ENCODE peak calls at places on chromosomes 11 and 22, in five cellular contexts. V, O, Y, E and N are unnamed samples.

GRCh38 chr11:61739413-61739812 is 13.0 kb upstream of the MYRF start:
- DNase-seq in V (no peak), O (no peak), Y (no peak), E (no peak), N (no peak)

GRCh38 chr11:7600205-7600775 is 73.0 kb downstream of the CYB5R2 start:
- DNase-seq in V (peak), O (peak), Y (peak), E (no peak), N (no peak)

GRCh38 chr11:27930946-27931345 is 177.0 kb downstream of the KIF18A start:
- DNase-seq in V (no peak), O (no peak), Y (no peak), E (no peak), N (no peak)

GRCh38 chr11:96459751-96460150 is 69.9 kb downstream of the JRKL start:
- DNase-seq in V (no peak), O (no peak), Y (no peak), E (no peak), N (no peak)

GRCh38 chr11:7251836-7252682 is at the start of gene SYT9:
- DNase-seq in V (peak), O (peak), Y (peak), E (no peak), N (peak)

GRCh38 chr11:78370406-78371172 is 47.0 kb downstream of the GAB2 start:
- DNase-seq in V (peak), O (peak), Y (peak), E (no peak), N (no peak)

GRCh38 chr11:78821371-78822306 is 247.0 kb upstream of the NARS2 start:
- DNase-seq in V (no peak), O (peak), Y (no peak), E (peak), N (no peak)

GRCh38 chr22:36775589-36775965 is 342 bp downstream of the IFT27 start:
- DNase-seq in V (no peak), O (peak), Y (peak), E (no peak), N (no peak)

GRCh38 chr11:83349371-83349770 is 63.2 kb upstream of the CCDC90B start:
- DNase-seq in V (no peak), O (peak), Y (no peak), E (no peak), N (no peak)

GRCh38 chr22:45502215-45503070 is at the start of gene FBLN1:
- DNase-seq in V (no peak), O (no peak), Y (no peak), E (no peak), N (peak)

GRCh38 chr11:45518096-45518852 is 147.1 kb downstream of the CHST1 start:
- DNase-seq in V (no peak), O (no peak), Y (no peak), E (no peak), N (no peak)

GRCh38 chr11:27485930-27486773 is 13.6 kb upstream of the LGR4 start:
- DNase-seq in V (peak), O (peak), Y (peak), E (peak), N (no peak)

GRCh38 chr11:119501777-119502405 is 78.9 kb upstream of the THY1 start:
- DNase-seq in V (no peak), O (no peak), Y (no peak), E (no peak), N (no peak)

GRCh38 chr11:6402061-6402470 is 11.8 kb downstream of the SMPD1 start:
- DNase-seq in V (no peak), O (no peak), Y (no peak), E (no peak), N (no peak)

GRCh38 chr11:86374586-86374985 is at the start of gene CCDC81:
- DNase-seq in V (no peak), O (no peak), Y (peak), E (no peak), N (no peak)

GRCh38 chr22:47291565-47292495 is 529.4 kb downstream of the TBC1D22A start:
- DNase-seq in V (no peak), O (no peak), Y (no peak), E (no peak), N (no peak)

GRCh38 chr11:19089421-19089820 is 27.5 kb upstream of the ZDHHC13 start:
- DNase-seq in V (no peak), O (no peak), Y (no peak), E (no peak), N (no peak)

GRCh38 chr11:12540913-12541587 is 133.2 kb upstream of the TEAD1 start:
- DNase-seq in V (peak), O (peak), Y (peak), E (no peak), N (no peak)

GRCh38 chr11:133898031-133898769 is 52.9 kb upstream of the SPATA19 start:
- DNase-seq in V (no peak), O (no peak), Y (no peak), E (no peak), N (no peak)

GRCh38 chr11:82996966-82997606 is 74.6 kb downstream of the RAB30 start:
- DNase-seq in V (no peak), O (no peak), Y (no peak), E (no peak), N (no peak)

GRCh38 chr22:23237841-23238240 is 57.5 kb downstream of the BCR start:
- DNase-seq in V (no peak), O (no peak), Y (no peak), E (no peak), N (no peak)

GRCh38 chr11:17528906-17529813 is 15.1 kb downstream of the USH1C start:
- DNase-seq in V (no peak), O (peak), Y (no peak), E (no peak), N (peak)

GRCh38 chr22:29998627-29999026 is 81.6 kb upstream of the HORMAD2 start:
- DNase-seq in V (peak), O (no peak), Y (peak), E (no peak), N (no peak)

GRCh38 chr11:92211576-92212167 is 12.9 kb upstream of the FAT3 start:
- DNase-seq in V (peak), O (peak), Y (no peak), E (no peak), N (no peak)

GRCh38 chr11:93807980-93808379 is 23.9 kb downstream of the MED17 start:
- DNase-seq in V (no peak), O (no peak), Y (no peak), E (no peak), N (no peak)

GRCh38 chr11:123696183-123696582 is 41.8 kb upstream of the SCN3B start:
- DNase-seq in V (peak), O (peak), Y (no peak), E (no peak), N (no peak)

GRCh38 chr11:14386081-14386480 is 27.1 kb upstream of the RRAS2 start:
- DNase-seq in V (no peak), O (no peak), Y (no peak), E (no peak), N (no peak)

GRCh38 chr11:19407692-19408091 is 166.9 kb upstream of the E2F8 start:
- DNase-seq in V (no peak), O (no peak), Y (no peak), E (no peak), N (no peak)

DNA sequence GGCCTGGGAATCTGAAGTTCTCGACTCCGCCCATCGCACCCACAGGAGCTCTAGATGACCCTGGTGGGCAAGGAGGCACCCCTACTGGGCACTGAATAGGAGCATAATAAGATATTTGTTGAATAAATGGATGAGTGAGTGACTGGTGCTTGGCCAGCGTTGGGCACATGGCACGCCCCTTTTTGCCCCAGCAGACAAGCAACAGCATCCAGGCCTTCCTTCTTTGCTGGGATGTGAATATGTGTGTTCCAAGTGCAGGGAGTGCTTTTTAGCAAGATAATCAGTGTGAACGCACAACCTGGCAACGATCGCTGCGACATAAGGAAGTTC is 450 bp upstream of the CELF1 start:
- DNase-seq in V (no peak), O (peak), Y (peak), E (no peak), N (no peak)
- TF ChIP-seq CTCF in V (no peak), O (no peak), Y (no peak), E (no peak), N (peak)

DNA sequence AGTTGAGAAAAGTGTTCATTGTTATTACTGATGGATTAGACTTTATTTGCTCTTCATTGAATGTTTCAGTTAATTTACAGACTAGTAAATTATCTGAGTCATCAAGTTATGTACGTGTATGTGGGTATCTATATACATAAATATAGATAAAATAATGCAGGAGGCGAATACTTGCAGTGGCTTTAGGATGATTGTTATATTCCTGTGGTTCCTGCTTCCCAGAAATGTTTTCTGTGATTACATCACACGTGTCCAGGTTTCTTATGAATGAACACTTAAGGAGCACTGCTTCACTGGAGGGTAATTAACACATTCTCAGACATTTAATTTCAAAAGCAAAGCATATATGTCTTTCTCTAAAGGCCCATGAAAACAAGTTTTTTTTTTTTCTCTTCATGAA is 28.4 kb downstream of the YAP1 start:
- DNase-seq in V (peak), O (peak), Y (peak), E (no peak), N (no peak)
- TF ChIP-seq CTCF in V (no peak), O (no peak), Y (no peak), E (no peak), N (no peak)

GRCh38 chr11:892106-892505 is 18.5 kb downstream of the CHID1 start:
- DNase-seq in V (no peak), O (no peak), Y (no peak), E (no peak), N (no peak)
- TF ChIP-seq CTCF in V (no peak), O (no peak), Y (no peak), E (no peak), N (peak)

DNA sequence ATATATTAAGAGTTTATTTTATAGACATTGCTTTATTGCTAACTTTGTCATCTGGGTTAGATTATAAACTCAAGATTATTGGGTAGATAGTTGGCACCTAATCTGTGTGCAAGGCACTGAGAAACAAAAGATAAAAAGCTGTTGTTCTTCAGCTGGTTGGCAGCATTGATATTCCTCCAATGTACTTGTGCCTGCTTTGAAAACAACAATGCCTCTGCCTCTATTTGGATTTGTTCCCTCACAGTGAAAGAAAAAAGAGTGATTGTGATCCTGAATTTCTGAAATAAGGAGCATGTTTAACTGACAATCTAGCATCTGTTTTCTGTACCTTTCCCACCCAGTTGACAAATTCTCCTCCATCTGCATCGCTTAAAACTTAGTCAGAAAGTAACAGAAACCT is 98.3 kb downstream of the TYR start:
- DNase-seq in V (no peak), O (no peak), Y (no peak), E (no peak), N (no peak)
- TF ChIP-seq CTCF in V (no peak), O (no peak), Y (no peak), E (no peak), N (no peak)

GRCh38 chr11:111851636-111852035 is 19.7 kb downstream of the ALG9 start:
- DNase-seq in V (peak), O (peak), Y (peak), E (no peak), N (no peak)
- TF ChIP-seq CTCF in V (peak), O (peak), Y (peak), E (peak), N (peak)

GRCh38 chr22:27620367-27621154 is 181.0 kb downstream of the MN1 start:
- DNase-seq in V (no peak), O (no peak), Y (no peak), E (no peak), N (no peak)

GRCh38 chr22:27614291-27615007 is 187.1 kb downstream of the MN1 start:
- DNase-seq in V (no peak), O (no peak), Y (no peak), E (no peak), N (peak)

GRCh38 chr22:27616033-27616432 is 185.5 kb downstream of the MN1 start:
- DNase-seq in V (no peak), O (no peak), Y (no peak), E (no peak), N (peak)

GRCh38 chr22:27615408-27615807 is 186.1 kb downstream of the MN1 start:
- DNase-seq in V (no peak), O (no peak), Y (no peak), E (no peak), N (peak)

DNA sequence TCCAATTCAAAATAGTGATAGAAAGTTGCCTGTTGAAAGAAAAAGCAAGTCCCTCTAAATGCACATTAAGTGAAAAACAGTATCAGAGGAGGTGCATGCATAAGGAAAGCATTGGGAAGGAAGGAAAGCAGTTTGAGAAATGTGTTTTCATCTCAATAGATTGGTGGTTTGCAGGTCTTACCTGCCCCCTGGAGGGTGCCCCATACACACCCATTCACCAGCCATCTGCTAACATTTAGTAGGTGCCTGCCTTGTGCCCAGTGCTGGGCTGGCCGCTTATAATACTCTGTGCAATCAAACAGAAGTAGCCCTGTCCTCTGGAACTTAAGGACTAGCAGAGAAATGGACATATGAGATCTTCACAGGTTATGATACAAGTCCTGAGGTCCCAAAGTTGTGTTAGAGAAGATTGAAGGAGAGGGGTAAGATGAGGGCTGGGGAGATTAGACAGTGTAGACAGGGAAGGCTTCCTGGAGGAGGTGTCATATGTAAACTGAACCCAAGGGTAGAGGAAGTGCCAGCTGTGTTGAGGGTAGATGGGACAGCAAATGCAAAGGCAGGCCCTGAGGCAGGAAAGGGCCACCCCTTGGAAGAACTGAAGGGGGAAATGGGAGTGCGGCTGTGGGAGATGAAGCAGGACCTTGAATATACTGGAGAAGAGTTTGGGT is 184.2 kb downstream of the MN1 start:
- DNase-seq in V (no peak), O (no peak), Y (no peak), E (no peak), N (peak)
- TF ChIP-seq CTCF in V (peak), O (no peak), Y (no peak), E (no peak), N (peak)

DNA sequence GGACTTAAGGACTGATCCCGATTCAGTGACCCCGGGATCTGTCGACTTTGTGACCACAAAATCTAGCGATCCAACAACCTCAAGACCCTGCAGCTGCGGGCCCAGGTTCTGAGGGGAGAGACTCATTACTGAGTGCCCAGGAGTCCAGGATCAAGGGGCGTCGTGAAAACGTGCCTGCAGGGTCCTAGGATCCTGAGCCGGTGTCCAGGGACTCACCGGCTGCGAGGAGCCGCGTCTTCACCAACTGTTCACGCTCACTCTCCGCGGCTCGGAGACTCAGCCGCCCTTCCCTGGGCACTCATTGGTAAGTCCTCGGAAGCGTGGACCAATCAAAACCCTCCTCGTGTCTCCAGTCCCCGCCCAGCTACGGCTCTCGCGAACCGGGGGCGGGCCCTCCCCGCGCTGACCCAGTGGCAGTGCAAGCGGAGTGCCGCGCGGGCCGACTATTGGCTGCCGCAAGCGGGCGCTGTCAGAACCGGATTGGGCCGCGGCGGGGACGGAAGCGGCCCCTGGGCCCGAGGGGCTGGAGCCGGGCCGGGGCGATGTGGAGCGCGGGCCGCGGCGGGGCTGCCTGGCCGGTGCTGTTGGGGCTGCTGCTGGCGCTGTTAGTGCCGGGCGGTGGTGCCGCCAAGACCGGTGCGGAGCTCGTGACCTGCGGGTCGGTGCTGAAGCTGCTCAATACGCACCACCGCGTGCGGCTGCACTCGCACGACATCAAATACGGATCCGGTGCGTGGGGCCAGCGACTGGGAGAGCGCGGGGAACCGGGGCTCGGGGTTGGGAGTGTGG is at the start of gene SDF2L1:
- DNase-seq in V (peak), O (peak), Y (peak), E (peak), N (peak)
- TF ChIP-seq CTCF in V (no peak), O (no peak), Y (no peak), E (no peak), N (peak)

DNA sequence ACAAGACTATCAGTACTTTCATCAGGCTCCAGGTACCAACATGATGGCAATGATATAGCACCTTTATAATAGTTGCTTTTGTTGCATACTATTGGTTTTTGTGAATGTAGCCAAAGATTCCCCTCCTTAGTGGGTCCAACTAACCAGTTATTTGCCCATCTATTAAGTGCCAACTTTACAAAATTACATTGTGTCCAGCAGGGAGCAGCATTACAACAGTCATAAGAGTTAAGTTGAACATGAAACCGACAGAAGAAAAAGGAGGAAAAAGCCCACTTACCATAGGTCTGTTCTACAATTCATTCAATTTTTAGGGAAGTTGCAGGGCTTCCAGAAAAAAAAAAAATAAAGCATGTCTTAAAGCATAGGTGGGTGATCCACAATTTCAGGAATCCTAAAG is 21.6 kb downstream of the IMMP1L start:
- DNase-seq in V (peak), O (peak), Y (peak), E (peak), N (no peak)
- TF ChIP-seq CTCF in V (peak), O (peak), Y (peak), E (peak), N (peak)

GRCh38 chr22:42632096-42632495 is 8.3 kb downstream of the ATP5MGL start:
- DNase-seq in V (peak), O (no peak), Y (no peak), E (no peak), N (no peak)
- TF ChIP-seq CTCF in V (peak), O (peak), Y (peak), E (peak), N (peak)